ENCODE peak calls at places on chromosomes 1 and 21, in four cellular contexts. Y is K562, C is GM12878, Z is HepG2. I is an unnamed sample.
A peak's percentile ranks its signal among the peaks of the same experiment; 100 is the strongest.

GRCh38 chr1:147612366-147612765 is 58.0 kb downstream of the ACP6 start:
- DNase-seq in C (no peak), Y (no peak), Z (peak; percentile 88), I (no peak)

GRCh38 chr1:45304311-45305081 is 22.2 kb upstream of the HPDL start:
- DNase-seq in C (no peak), Y (peak; percentile 75), Z (peak; percentile 47), I (peak; percentile 20)

GRCh38 chr1:205440476-205441317 is 15.1 kb downstream of the BLACAT1 start:
- DNase-seq in Z (peak; percentile 91), Y (peak; percentile 75), C (peak; percentile 47), I (no peak)

GRCh38 chr1:221718391-221719277 is 23.3 kb downstream of the DUSP10 start:
- DNase-seq in Z (peak; percentile 79), C (no peak), Y (no peak), I (no peak)

GRCh38 chr1:14803002-14803789 is 204.7 kb downstream of the KAZN start:
- DNase-seq in Y (no peak), C (no peak), Z (no peak), I (no peak)

GRCh38 chr21:37139902-37140301 is 66.8 kb downstream of the TTC3 start:
- DNase-seq in Z (no peak), Y (no peak), C (no peak), I (no peak)

GRCh38 chr1:166489670-166490436 is 323.1 kb upstream of the FAM78B start:
- DNase-seq in Y (peak; percentile 92), C (peak; percentile 60), Z (peak; percentile 31), I (no peak)

GRCh38 chr1:112689842-112690237 is 15.4 kb downstream of the MOV10 start:
- DNase-seq in Z (no peak), C (no peak), Y (no peak), I (peak; percentile 2)

GRCh38 chr1:168734946-168735345 is 5.9 kb upstream of the DPT start:
- DNase-seq in Y (no peak), Z (no peak), C (no peak), I (no peak)

GRCh38 chr1:117173006-117173405 is 37.7 kb downstream of the VTCN1 start:
- DNase-seq in C (no peak), Y (no peak), Z (no peak), I (no peak)

DNA sequence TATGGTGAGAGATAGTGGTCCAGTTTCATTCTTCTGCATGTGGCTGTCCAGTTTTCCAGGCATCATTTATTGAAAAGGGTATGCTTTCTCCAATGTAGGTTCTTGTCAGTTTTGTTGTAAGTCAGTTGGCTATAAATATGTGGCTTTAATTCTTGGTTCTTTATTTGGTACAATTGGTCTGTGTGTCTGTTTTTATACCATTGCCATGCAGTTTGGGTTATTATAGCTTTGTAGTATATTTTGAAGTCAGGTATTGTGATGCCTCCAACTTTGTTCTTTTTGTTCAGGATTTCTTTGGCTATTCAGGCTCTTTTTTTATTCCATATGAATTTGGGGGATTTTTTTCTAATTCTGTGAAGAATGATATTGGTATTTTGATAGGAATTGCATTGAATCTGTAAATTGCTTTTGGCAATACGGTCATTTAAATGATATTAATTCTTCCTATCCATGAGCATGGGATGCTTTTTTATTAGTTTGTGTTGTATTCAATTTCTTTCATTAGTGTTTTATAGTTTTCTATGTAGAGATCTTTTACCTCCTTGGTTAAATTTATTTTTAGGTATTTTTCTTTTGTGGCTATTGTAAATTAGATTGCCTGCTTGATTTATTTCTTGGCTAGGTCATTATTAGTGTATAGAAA is 3.3 kb downstream of the DNAH14 start:
- DNase-seq in Y (no peak), Z (no peak), C (no peak), I (no peak)
- H3K9me3 ChIP-seq in Y (peaks cover 41% of the 10 kb centered on the region), Z (peaks cover 48% of the 10 kb centered on the region), C (peaks cover 3% of the 10 kb centered on the region), I (peaks cover 39% of the 10 kb centered on the region)

DNA sequence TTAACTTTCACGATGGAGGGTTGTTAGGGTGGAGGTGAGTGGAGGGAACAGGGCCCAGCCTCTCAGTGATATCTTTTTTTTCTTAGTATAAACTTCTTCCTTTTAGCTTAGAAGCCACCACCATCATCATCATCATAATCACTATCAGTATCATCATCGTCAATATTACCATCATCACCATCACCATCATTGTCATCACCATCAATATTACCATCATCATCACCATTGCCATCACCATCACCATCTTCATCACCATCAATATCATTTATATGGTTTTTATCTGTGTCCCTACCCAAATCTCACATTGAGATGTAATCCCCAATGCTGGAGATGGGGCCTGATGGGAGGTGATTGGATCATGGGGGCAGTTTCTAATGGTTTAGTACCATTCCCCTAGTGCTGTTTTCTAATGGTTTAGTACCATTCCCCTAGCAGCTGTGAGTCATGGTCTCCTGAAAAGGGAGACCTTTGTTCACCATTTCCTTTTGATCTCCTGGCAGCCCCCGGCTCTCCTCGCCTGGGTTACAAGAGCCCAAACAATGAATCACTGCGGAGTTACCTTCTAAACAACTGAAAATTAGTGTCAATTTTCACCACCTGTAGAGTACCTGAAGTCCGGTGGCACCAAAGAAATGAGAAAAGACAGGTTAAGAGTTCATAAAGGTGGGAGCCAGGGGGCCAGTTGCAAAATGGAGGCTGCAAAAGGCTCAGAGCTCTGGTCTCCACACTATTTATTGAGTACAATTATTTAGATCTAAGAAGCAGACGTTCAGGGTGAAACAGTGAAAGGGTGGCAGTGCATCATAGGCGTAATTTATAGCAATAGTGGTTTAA is 3.1 kb upstream of the PLA2G2E start:
- DNase-seq in C (no peak), Z (peak; percentile 96), Y (no peak), I (no peak)
- TF ChIP-seq FOXM1 in C (no peak), Z (no peak), Y (no peak), I (no peak)

GRCh38 chr1:160179336-160179735 is 11.0 kb upstream of the CASQ1 start:
- DNase-seq in C (no peak), Z (no peak), Y (no peak), I (no peak)
- H3K9ac ChIP-seq in C (no peak overlapping the region), Z (no peak overlapping the region), Y (no peak overlapping the region), I (no peak overlapping the region)

GRCh38 chr21:17279663-17280062 is 233.2 kb upstream of the CXADR start:
- DNase-seq in Z (no peak), C (no peak), Y (no peak), I (no peak)
- H3K9me3 ChIP-seq in Z (no peaks in the 10 kb centered on the region), C (no peaks in the 10 kb centered on the region), Y (no peaks in the 10 kb centered on the region), I (no peaks in the 10 kb centered on the region)

DNA sequence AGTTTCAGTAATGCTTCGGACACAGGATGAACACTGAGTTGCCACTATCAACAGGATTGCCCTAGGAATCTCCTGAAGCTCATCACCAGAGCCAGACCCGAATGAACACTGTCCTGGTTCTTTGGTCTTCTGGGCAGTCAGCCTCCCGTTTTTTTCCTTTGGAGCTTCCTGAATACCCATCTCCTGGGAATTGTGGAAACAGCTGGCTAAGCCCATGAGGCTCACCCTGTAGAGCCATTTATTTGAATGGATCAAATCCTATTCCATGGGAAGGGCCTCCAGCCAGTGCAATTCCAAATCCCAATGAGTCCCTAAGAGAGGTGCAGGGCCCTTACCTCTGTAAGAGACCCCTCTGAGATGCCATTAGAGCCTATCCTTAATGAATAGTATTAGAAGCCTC is 5.9 kb downstream of the RCSD1 start:
- DNase-seq in Z (no peak), C (no peak), Y (no peak), I (no peak)
- TF ChIP-seq FOXM1 in Z (no peak), C (no peak), Y (no peak), I (no peak)

GRCh38 chr1:20834192-20834591 is 47.1 kb upstream of the HP1BP3 start:
- DNase-seq in Z (no peak), Y (no peak), C (no peak), I (no peak)

GRCh38 chr1:20834780-20835179 is 47.7 kb upstream of the HP1BP3 start:
- DNase-seq in Y (no peak), Z (no peak), C (no peak), I (no peak)

GRCh38 chr1:20829531-20829930 is 42.4 kb upstream of the HP1BP3 start:
- DNase-seq in Y (no peak), Z (no peak), C (no peak), I (no peak)

GRCh38 chr1:20830378-20830777 is 43.3 kb upstream of the HP1BP3 start:
- DNase-seq in C (no peak), Z (no peak), Y (no peak), I (no peak)

DNA sequence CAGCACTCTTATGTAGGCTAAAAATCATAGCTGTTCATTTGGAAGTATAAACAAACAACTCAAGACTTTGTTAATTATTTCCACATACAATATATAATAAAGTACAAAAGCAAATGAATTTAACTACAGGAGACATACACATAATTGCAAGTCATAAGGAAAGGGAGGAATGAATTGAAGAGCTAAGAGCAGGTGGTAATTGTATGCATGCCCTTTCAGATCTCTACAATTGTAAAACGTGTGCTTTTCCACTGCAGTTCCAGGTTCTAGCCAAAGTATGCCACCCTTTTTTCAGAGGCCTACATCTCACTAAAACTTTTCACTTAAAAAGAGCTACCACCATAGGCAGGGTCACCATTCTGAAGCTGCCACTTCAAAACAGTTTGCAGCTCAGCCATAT is 42.8 kb upstream of the HP1BP3 start:
- DNase-seq in Y (no peak), Z (no peak), C (no peak), I (no peak)
- H3K9ac ChIP-seq in Y (no peak overlapping the region), Z (no peak overlapping the region), C (no peak overlapping the region), I (no peak overlapping the region)

GRCh38 chr1:67382292-67382691 is 47.9 kb downstream of the SERBP1 start:
- DNase-seq in Z (no peak), C (no peak), Y (no peak), I (no peak)
- H3K9me3 ChIP-seq in Z (peaks cover 27% of the 10 kb centered on the region), C (peaks cover 17% of the 10 kb centered on the region), Y (peaks cover 7% of the 10 kb centered on the region), I (no peaks in the 10 kb centered on the region)

DNA sequence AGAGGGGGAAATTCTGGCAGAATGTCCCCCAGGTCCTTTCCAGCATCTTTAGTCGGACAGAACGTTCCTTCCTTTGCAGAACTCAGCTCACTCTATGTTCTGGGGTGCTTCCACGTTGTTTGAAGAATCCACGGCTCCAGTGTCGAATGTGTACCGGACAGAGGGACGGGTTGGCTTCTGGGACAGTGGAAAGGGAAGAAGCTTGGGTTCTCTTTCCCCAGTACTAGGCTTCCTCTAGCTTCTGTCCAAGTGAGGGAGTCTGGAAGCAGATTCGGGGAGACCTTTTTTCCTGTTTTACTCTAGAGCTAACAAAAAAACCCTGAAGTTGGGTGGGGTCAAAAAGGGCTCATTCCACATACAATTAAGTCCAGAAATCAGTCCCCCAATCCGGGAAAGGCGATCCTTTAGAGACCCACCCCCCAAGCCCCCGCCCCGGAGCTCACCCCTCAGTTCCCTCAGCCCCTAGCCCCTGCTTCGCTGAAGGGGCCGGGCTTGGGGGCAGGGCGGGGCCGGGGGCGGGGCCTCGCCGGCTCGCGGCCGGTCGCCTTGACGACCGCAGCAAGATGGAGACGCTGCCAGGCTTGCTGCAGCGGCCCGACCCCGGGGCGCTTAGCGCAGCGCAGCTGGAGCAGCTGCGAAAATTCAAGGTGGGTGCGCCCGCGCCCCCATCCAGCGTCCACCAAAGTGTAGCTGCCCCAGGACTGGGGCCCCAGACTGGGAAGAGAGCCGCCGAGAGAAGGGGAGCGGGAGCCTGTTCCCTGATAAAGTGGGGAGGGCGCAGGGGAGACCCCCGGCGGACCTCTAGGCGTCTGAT is at the start of gene RIIAD1:
- DNase-seq in Y (no peak), C (no peak), Z (no peak), I (peak; percentile 93)
- TF ChIP-seq FOXM1 in Y (no peak), C (no peak), Z (no peak), I (no peak)